ENCODE peak calls at places on chromosome 4, in seven cellular contexts. One of them, this sample, is unnamed.

GRCh38 chr4:172985552-172985951 is 183.1 kb upstream of the GALNT7 start:
- DNase-seq in substantia nigra: no peak
- DNase-seq in brain microvascular endothelial cell: no peak
- DNase-seq in AG09319: no peak
- DNase-seq in NCI-H1436: no peak
- DNase-seq in amniotic stem cell: no peak
- DNase-seq in uterus: no peak
- DNase-seq in this sample: no peak

GRCh38 chr4:58453956-58454355 is 1343.8 kb upstream of the IGFBP7 start:
- DNase-seq in substantia nigra: no peak
- DNase-seq in brain microvascular endothelial cell: no peak
- DNase-seq in AG09319: no peak
- DNase-seq in NCI-H1436: no peak
- DNase-seq in amniotic stem cell: no peak
- DNase-seq in uterus: no peak
- DNase-seq in this sample: no peak

GRCh38 chr4:106615961-106616360 is 247.4 kb upstream of the GIMD1 start:
- DNase-seq in substantia nigra: no peak
- DNase-seq in brain microvascular endothelial cell: no peak
- DNase-seq in AG09319: no peak
- DNase-seq in NCI-H1436: no peak
- DNase-seq in amniotic stem cell: no peak
- DNase-seq in uterus: no peak
- DNase-seq in this sample: no peak

GRCh38 chr4:7721984-7722551 is 217.6 kb downstream of the AFAP1 start:
- DNase-seq in substantia nigra: no peak
- DNase-seq in brain microvascular endothelial cell: peak
- DNase-seq in AG09319: no peak
- DNase-seq in NCI-H1436: no peak
- DNase-seq in amniotic stem cell: no peak
- DNase-seq in uterus: no peak
- DNase-seq in this sample: no peak

GRCh38 chr4:59127748-59128147 is 2017.6 kb upstream of the IGFBP7 start:
- DNase-seq in substantia nigra: no peak
- DNase-seq in brain microvascular endothelial cell: no peak
- DNase-seq in AG09319: no peak
- DNase-seq in NCI-H1436: peak
- DNase-seq in amniotic stem cell: no peak
- DNase-seq in uterus: no peak
- DNase-seq in this sample: no peak

GRCh38 chr4:139665079-139665689 is 435 bp upstream of the MGST2 start:
- DNase-seq in substantia nigra: no peak
- DNase-seq in brain microvascular endothelial cell: no peak
- DNase-seq in AG09319: no peak
- DNase-seq in NCI-H1436: no peak
- DNase-seq in amniotic stem cell: no peak
- DNase-seq in uterus: no peak
- DNase-seq in this sample: no peak

GRCh38 chr4:23114538-23114937 is 421.8 kb downstream of the GBA3 start:
- DNase-seq in substantia nigra: no peak
- DNase-seq in brain microvascular endothelial cell: no peak
- DNase-seq in AG09319: no peak
- DNase-seq in NCI-H1436: no peak
- DNase-seq in amniotic stem cell: no peak
- DNase-seq in uterus: no peak
- DNase-seq in this sample: no peak

GRCh38 chr4:75831856-75832405 is 70.3 kb downstream of the PPEF2 start:
- DNase-seq in substantia nigra: peak
- DNase-seq in brain microvascular endothelial cell: no peak
- DNase-seq in AG09319: no peak
- DNase-seq in NCI-H1436: peak
- DNase-seq in amniotic stem cell: no peak
- DNase-seq in uterus: no peak
- DNase-seq in this sample: no peak

GRCh38 chr4:7512946-7513345 is 78.2 kb upstream of the PSAPL1 start:
- DNase-seq in substantia nigra: no peak
- DNase-seq in brain microvascular endothelial cell: no peak
- DNase-seq in AG09319: no peak
- DNase-seq in NCI-H1436: no peak
- DNase-seq in amniotic stem cell: no peak
- DNase-seq in uterus: no peak
- DNase-seq in this sample: no peak

GRCh38 chr4:3369781-3370660 is 71.7 kb upstream of the HGFAC start:
- DNase-seq in substantia nigra: peak
- DNase-seq in brain microvascular endothelial cell: peak
- DNase-seq in AG09319: peak
- DNase-seq in NCI-H1436: no peak
- DNase-seq in amniotic stem cell: peak
- DNase-seq in uterus: peak
- DNase-seq in this sample: no peak

GRCh38 chr4:22686156-22686555 is 6.6 kb upstream of the GBA3 start:
- DNase-seq in substantia nigra: no peak
- DNase-seq in brain microvascular endothelial cell: peak
- DNase-seq in AG09319: no peak
- DNase-seq in NCI-H1436: no peak
- DNase-seq in amniotic stem cell: no peak
- DNase-seq in uterus: no peak
- DNase-seq in this sample: no peak

GRCh38 chr4:185656467-185656890 is 121.2 kb upstream of the PDLIM3 start:
- DNase-seq in substantia nigra: peak
- DNase-seq in brain microvascular endothelial cell: peak
- DNase-seq in AG09319: no peak
- DNase-seq in NCI-H1436: no peak
- DNase-seq in amniotic stem cell: peak
- DNase-seq in uterus: peak
- DNase-seq in this sample: no peak

GRCh38 chr4:145587088-145587487 is 32.1 kb upstream of the MMAA start:
- DNase-seq in substantia nigra: no peak
- DNase-seq in brain microvascular endothelial cell: no peak
- DNase-seq in AG09319: no peak
- DNase-seq in NCI-H1436: no peak
- DNase-seq in amniotic stem cell: no peak
- DNase-seq in uterus: no peak
- DNase-seq in this sample: no peak

GRCh38 chr4:57249083-57249482 is 138.9 kb upstream of the IGFBP7 start:
- DNase-seq in substantia nigra: no peak
- DNase-seq in brain microvascular endothelial cell: no peak
- DNase-seq in AG09319: no peak
- DNase-seq in NCI-H1436: no peak
- DNase-seq in amniotic stem cell: no peak
- DNase-seq in uterus: no peak
- DNase-seq in this sample: no peak

GRCh38 chr4:137700072-137700471 is 167.8 kb upstream of the PCDH18 start:
- DNase-seq in substantia nigra: no peak
- DNase-seq in brain microvascular endothelial cell: no peak
- DNase-seq in AG09319: peak
- DNase-seq in NCI-H1436: no peak
- DNase-seq in amniotic stem cell: no peak
- DNase-seq in uterus: no peak
- DNase-seq in this sample: no peak

GRCh38 chr4:89105726-89106125 is 5.6 kb upstream of the TIGD2 start:
- DNase-seq in substantia nigra: no peak
- DNase-seq in brain microvascular endothelial cell: no peak
- DNase-seq in AG09319: no peak
- DNase-seq in NCI-H1436: no peak
- DNase-seq in amniotic stem cell: no peak
- DNase-seq in uterus: no peak
- DNase-seq in this sample: no peak

GRCh38 chr4:151407466-151408379 is 1.3 kb upstream of the FHIP1A start:
- DNase-seq in substantia nigra: peak
- DNase-seq in brain microvascular endothelial cell: no peak
- DNase-seq in AG09319: no peak
- DNase-seq in NCI-H1436: peak
- DNase-seq in amniotic stem cell: no peak
- DNase-seq in uterus: peak
- DNase-seq in this sample: peak

GRCh38 chr4:48315728-48316630 is 25.4 kb upstream of the SLAIN2 start:
- DNase-seq in substantia nigra: no peak
- DNase-seq in brain microvascular endothelial cell: peak
- DNase-seq in AG09319: no peak
- DNase-seq in NCI-H1436: peak
- DNase-seq in amniotic stem cell: peak
- DNase-seq in uterus: no peak
- DNase-seq in this sample: no peak

GRCh38 chr4:2813446-2814405 is 20.8 kb downstream of the SH3BP2 start:
- DNase-seq in substantia nigra: no peak
- DNase-seq in brain microvascular endothelial cell: no peak
- DNase-seq in AG09319: no peak
- DNase-seq in NCI-H1436: no peak
- DNase-seq in amniotic stem cell: no peak
- DNase-seq in uterus: no peak
- DNase-seq in this sample: no peak

GRCh38 chr4:157514711-157515110 is 294.2 kb downstream of the GRIA2 start:
- DNase-seq in substantia nigra: no peak
- DNase-seq in brain microvascular endothelial cell: no peak
- DNase-seq in AG09319: no peak
- DNase-seq in NCI-H1436: no peak
- DNase-seq in amniotic stem cell: no peak
- DNase-seq in uterus: no peak
- DNase-seq in this sample: no peak

GRCh38 chr4:142314686-142315085 is 531.4 kb downstream of the INPP4B start:
- DNase-seq in substantia nigra: no peak
- DNase-seq in brain microvascular endothelial cell: no peak
- DNase-seq in AG09319: no peak
- DNase-seq in NCI-H1436: no peak
- DNase-seq in amniotic stem cell: no peak
- DNase-seq in uterus: no peak
- DNase-seq in this sample: peak

GRCh38 chr4:129220254-129220653 is 124.3 kb downstream of the C4orf33 start:
- DNase-seq in substantia nigra: no peak
- DNase-seq in brain microvascular endothelial cell: no peak
- DNase-seq in AG09319: no peak
- DNase-seq in NCI-H1436: no peak
- DNase-seq in amniotic stem cell: no peak
- DNase-seq in uterus: no peak
- DNase-seq in this sample: no peak

This sample was measured in left colon.